ENCODE peak calls at places on chromosomes 12 and 14, in eight cellular contexts. G is AG04450, L is cardiac muscle cell, S is heart right ventricle, P is endothelial cell of umbilical vein, C is left ventricle myocardium inferior, N is mammary epithelial cell, K is RWPE2. A is an unnamed sample.

GRCh38 chr12:74119811-74120362 is 417.7 kb upstream of the ATXN7L3B start:
- DNase-seq in K (no peak), S (no peak), P (no peak), C (no peak), N (peak), L (no peak), G (no peak), A (no peak)

GRCh38 chr14:102644523-102644922 is 52.1 kb downstream of the RCOR1 start:
- DNase-seq in K (no peak), P (no peak), S (no peak), N (no peak), L (no peak), C (no peak), G (no peak), A (no peak)

GRCh38 chr14:81220488-81220766 is 332 bp downstream of the GTF2A1 start:
- DNase-seq in L (no peak), S (no peak), P (no peak), K (no peak), C (no peak), G (no peak), N (no peak), A (peak)

GRCh38 chr12:2267624-2268477 is 215.1 kb downstream of the CACNA1C start:
- DNase-seq in S (no peak), K (peak), G (no peak), N (peak), L (no peak), C (no peak), P (no peak), A (no peak)

GRCh38 chr12:79127268-79127895 is 262.8 kb downstream of the SYT1 start:
- DNase-seq in C (no peak), N (peak), G (peak), P (peak), L (no peak), S (no peak), K (no peak), A (peak)

GRCh38 chr12:87163122-87163521 is 866.1 kb downstream of the C12orf50 start:
- DNase-seq in S (no peak), L (no peak), K (no peak), P (no peak), C (no peak), N (peak), G (no peak), A (no peak)

GRCh38 chr14:20818861-20819260 is 16.2 kb upstream of the RNASE1 start:
- DNase-seq in K (no peak), C (no peak), G (no peak), S (no peak), N (no peak), L (no peak), P (no peak), A (no peak)

GRCh38 chr12:67222302-67222701 is 46.9 kb upstream of the CAND1 start:
- DNase-seq in K (no peak), L (peak), P (no peak), S (no peak), N (peak), G (no peak), C (no peak), A (peak)

GRCh38 chr12:12506541-12506940 is 56.1 kb downstream of the DUSP16 start:
- DNase-seq in S (no peak), K (no peak), C (no peak), G (peak), P (no peak), N (no peak), L (no peak), A (peak)

DNA sequence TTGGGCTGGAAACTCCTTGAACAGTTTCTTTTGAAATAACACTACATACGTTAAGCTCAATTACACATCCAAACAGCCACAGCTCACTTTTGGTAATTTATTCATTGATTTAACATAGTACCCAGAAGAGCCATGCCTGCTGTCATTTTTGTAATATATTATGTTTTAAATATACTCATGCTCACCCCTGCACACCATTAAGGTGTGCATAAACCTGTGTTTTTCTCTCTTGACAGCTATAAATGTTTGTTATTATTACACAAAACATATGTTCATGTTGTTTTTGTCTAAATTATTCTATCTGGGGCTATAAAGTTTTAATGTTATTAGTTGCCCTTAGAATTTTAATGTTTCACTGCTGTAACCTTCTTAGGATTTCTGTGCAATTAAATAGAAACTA is 296.1 kb downstream of the AKAP6 start:
- DNase-seq in K (no peak), N (no peak), C (no peak), S (no peak), L (no peak), G (no peak), P (no peak), A (no peak)
- TF ChIP-seq CTCF in K (no peak), N (no peak), C (no peak), S (no peak), L (no peak), G (no peak), P (no peak), A (no peak)

GRCh38 chr12:15334225-15334624 is 11.9 kb downstream of the PTPRO start:
- DNase-seq in C (no peak), K (no peak), N (peak), P (no peak), S (no peak), G (no peak), L (no peak), A (no peak)

GRCh38 chr12:15336772-15337553 is 14.7 kb downstream of the PTPRO start:
- DNase-seq in C (no peak), L (no peak), N (peak), K (no peak), S (no peak), G (no peak), P (peak), A (peak)
- H3K27ac ChIP-seq in C (no peak), L (no peak), N (no peak), K (peak), S (no peak), G (no peak), P (peak), A (no peak)

DNA sequence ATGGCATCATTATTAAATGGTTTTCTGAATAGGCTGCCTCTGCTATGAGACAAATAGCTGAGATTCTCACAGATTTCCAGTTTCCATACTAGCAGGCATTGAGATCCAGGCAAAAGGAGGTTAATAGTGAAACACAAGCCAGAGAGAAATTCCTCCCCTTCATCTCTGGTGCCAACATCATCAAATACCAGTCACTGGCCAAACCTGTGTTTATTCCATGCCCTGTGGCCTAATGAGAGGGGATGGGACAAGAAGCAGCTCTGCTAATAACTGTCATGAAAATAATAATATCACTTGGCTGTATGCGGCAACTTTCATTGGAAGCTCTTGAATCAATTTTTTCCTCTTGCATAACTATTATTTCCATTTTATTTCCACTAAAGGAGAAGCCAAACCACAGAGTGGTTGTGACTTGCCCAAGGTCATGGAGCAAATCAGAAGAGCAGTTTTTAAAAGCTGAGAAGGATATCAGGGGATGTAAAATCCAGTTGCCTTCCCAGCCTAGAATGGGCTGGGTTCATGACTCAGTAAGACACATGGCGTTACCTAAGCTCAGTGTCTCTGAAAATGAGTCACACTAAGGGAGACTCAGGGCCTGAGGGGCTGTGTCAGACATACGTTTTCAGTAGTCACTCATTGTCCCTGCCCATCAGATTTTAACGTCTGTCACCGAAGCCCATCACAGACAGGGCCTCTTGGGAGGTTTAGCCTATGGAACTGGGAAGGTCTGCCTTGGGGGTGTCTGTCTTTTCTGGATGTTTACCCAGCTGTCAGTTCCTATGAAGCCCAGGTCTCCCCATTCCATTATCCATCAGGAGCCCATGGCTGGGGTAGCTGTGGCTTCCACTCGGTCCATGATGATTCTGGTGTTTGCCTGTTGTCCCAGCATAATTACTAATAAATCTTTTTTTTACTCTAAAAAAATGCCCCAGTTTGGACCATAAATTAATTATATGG is 208.8 kb upstream of the EEA1 start:
- DNase-seq in L (no peak), G (no peak), P (no peak), N (peak), C (no peak), K (peak), S (no peak), A (peak)
- H3K4me3 ChIP-seq in L (no peak), G (no peak), P (no peak), N (no peak), C (no peak), K (no peak), S (no peak), A (no peak)

GRCh38 chr14:22386924-22387775 is 201.9 kb downstream of the DAD1 start:
- DNase-seq in S (no peak), K (no peak), N (peak), P (peak), C (peak), G (peak), L (peak), A (peak)
- TF ChIP-seq CTCF in S (peak), K (peak), N (peak), P (peak), C (peak), G (peak), L (peak), A (peak)

GRCh38 chr14:72830786-72831583 is 62.9 kb downstream of the DPF3 start:
- DNase-seq in N (no peak), L (no peak), S (no peak), P (peak), K (no peak), C (no peak), G (no peak), A (no peak)
- H3K27ac ChIP-seq in N (no peak), L (peak), S (peak), P (no peak), K (no peak), C (peak), G (no peak), A (no peak)

GRCh38 chr12:100752841-100753240 is 41.7 kb upstream of the ANO4 start:
- DNase-seq in K (no peak), L (no peak), N (peak), S (no peak), G (no peak), P (no peak), C (no peak), A (no peak)

GRCh38 chr12:100753837-100754236 is 40.7 kb upstream of the ANO4 start:
- DNase-seq in S (no peak), P (no peak), L (no peak), N (peak), K (no peak), C (no peak), G (no peak), A (no peak)

GRCh38 chr12:100758083-100758482 is 36.5 kb upstream of the ANO4 start:
- DNase-seq in N (no peak), P (no peak), S (no peak), K (no peak), G (no peak), L (no peak), C (no peak), A (no peak)

DNA sequence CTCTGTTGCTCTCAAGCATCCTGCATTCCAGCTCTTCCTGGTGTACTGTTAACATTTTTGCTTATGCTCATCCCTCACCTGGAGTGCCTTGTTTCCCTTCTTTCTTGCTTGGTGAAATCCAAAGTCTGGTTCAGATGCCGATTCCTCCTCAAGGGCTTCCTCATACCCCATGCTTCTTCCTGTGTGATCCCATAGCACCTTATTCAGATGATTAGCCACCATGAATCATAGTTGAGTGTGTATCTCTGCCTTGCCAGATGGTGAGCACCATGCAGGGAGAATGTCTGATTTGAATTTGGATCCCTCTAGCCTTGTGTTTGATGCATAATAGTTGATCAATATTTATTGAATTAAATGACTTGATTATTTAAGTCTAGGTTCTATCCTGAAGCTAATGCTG is 39.4 kb upstream of the ANO4 start:
- DNase-seq in L (no peak), C (no peak), P (no peak), N (peak), G (no peak), S (no peak), K (no peak), A (no peak)
- H3K4me3 ChIP-seq in L (no peak), C (no peak), P (no peak), N (no peak), G (no peak), S (no peak), K (no peak), A (no peak)

A was measured in brain microvascular endothelial cell.